ENCODE peak calls at places on chromosomes 11 and 22, in five cellular contexts. One of them, this sample, is unnamed.

GRCh38 chr11:104826772-104827171 is 71.5 kb downstream of the CASP12 start:
- DNase-seq in transverse colon: no peak
- DNase-seq in AG04450: no peak
- DNase-seq in effector memory CD4-positive, alpha-beta T cell: no peak
- DNase-seq in aorta: no peak
- DNase-seq in this sample: no peak

GRCh38 chr11:457071-457760 is 7.1 kb downstream of the PTDSS2 start:
- DNase-seq in effector memory CD4-positive, alpha-beta T cell: no peak
- DNase-seq in aorta: peak
- DNase-seq in AG04450: no peak
- DNase-seq in transverse colon: no peak
- DNase-seq in this sample: no peak

GRCh38 chr11:64372802-64373597 is 14.0 kb downstream of the RPS6KA4 start:
- DNase-seq in effector memory CD4-positive, alpha-beta T cell: no peak
- DNase-seq in aorta: peak
- DNase-seq in transverse colon: no peak
- DNase-seq in AG04450: no peak
- DNase-seq in this sample: no peak

GRCh38 chr11:82547163-82547560 is 186.5 kb downstream of the FAM181B start:
- DNase-seq in aorta: no peak
- DNase-seq in AG04450: no peak
- DNase-seq in transverse colon: no peak
- DNase-seq in effector memory CD4-positive, alpha-beta T cell: no peak
- DNase-seq in this sample: no peak

GRCh38 chr11:28512143-28512756 is 404.1 kb downstream of the METTL15 start:
- DNase-seq in transverse colon: no peak
- DNase-seq in aorta: peak
- DNase-seq in AG04450: no peak
- DNase-seq in effector memory CD4-positive, alpha-beta T cell: no peak
- DNase-seq in this sample: no peak

GRCh38 chr11:74288161-74288560 is 23.3 kb downstream of the P4HA3 start:
- DNase-seq in AG04450: peak
- DNase-seq in transverse colon: no peak
- DNase-seq in aorta: no peak
- DNase-seq in effector memory CD4-positive, alpha-beta T cell: no peak
- DNase-seq in this sample: peak

GRCh38 chr22:27220349-27220748 is 563.0 kb downstream of the MIAT start:
- DNase-seq in effector memory CD4-positive, alpha-beta T cell: no peak
- DNase-seq in AG04450: peak
- DNase-seq in aorta: no peak
- DNase-seq in transverse colon: no peak
- DNase-seq in this sample: peak

GRCh38 chr11:69836401-69836800 is 17.2 kb upstream of the FGF3 start:
- DNase-seq in transverse colon: no peak
- DNase-seq in aorta: no peak
- DNase-seq in effector memory CD4-positive, alpha-beta T cell: no peak
- DNase-seq in AG04450: no peak
- DNase-seq in this sample: no peak

GRCh38 chr22:49203863-49204598 is 623.6 kb downstream of the BRD1 start:
- DNase-seq in aorta: peak
- DNase-seq in AG04450: no peak
- DNase-seq in effector memory CD4-positive, alpha-beta T cell: no peak
- DNase-seq in transverse colon: no peak
- DNase-seq in this sample: no peak

GRCh38 chr22:27754888-27755480 is 46.6 kb downstream of the MN1 start:
- DNase-seq in aorta: peak
- DNase-seq in transverse colon: no peak
- DNase-seq in AG04450: no peak
- DNase-seq in effector memory CD4-positive, alpha-beta T cell: no peak
- DNase-seq in this sample: no peak

GRCh38 chr22:28410050-28410816 is 269.4 kb downstream of the TTC28 start:
- DNase-seq in effector memory CD4-positive, alpha-beta T cell: no peak
- DNase-seq in AG04450: no peak
- DNase-seq in transverse colon: no peak
- DNase-seq in aorta: no peak
- DNase-seq in this sample: no peak

GRCh38 chr11:66877585-66877984 is 20.7 kb downstream of the LRFN4 start:
- DNase-seq in effector memory CD4-positive, alpha-beta T cell: no peak
- DNase-seq in aorta: no peak
- DNase-seq in AG04450: no peak
- DNase-seq in transverse colon: no peak
- DNase-seq in this sample: no peak

GRCh38 chr11:18745251-18745650 is 19.3 kb upstream of the IGSF22 start:
- DNase-seq in aorta: no peak
- DNase-seq in effector memory CD4-positive, alpha-beta T cell: no peak
- DNase-seq in AG04450: no peak
- DNase-seq in transverse colon: no peak
- DNase-seq in this sample: no peak

GRCh38 chr11:8339592-8340022 is 75.9 kb upstream of the LMO1 start:
- DNase-seq in transverse colon: no peak
- DNase-seq in aorta: no peak
- DNase-seq in effector memory CD4-positive, alpha-beta T cell: no peak
- DNase-seq in AG04450: no peak
- DNase-seq in this sample: no peak

GRCh38 chr22:23626286-23626975 is 5.7 kb downstream of the DRICH1 start:
- DNase-seq in transverse colon: no peak
- DNase-seq in AG04450: no peak
- DNase-seq in effector memory CD4-positive, alpha-beta T cell: no peak
- DNase-seq in aorta: no peak
- DNase-seq in this sample: no peak

GRCh38 chr11:87368876-87369480 is 331.2 kb downstream of the TMEM135 start:
- DNase-seq in AG04450: no peak
- DNase-seq in transverse colon: no peak
- DNase-seq in effector memory CD4-positive, alpha-beta T cell: no peak
- DNase-seq in aorta: no peak
- DNase-seq in this sample: no peak

GRCh38 chr11:114880458-114880857 is 202.1 kb downstream of the NXPE2 start:
- DNase-seq in effector memory CD4-positive, alpha-beta T cell: no peak
- DNase-seq in AG04450: no peak
- DNase-seq in transverse colon: no peak
- DNase-seq in aorta: no peak
- DNase-seq in this sample: no peak

GRCh38 chr22:21642584-21643448 is 714 bp downstream of the SDF2L1 start:
- DNase-seq in transverse colon: peak
- DNase-seq in AG04450: no peak
- DNase-seq in aorta: no peak
- DNase-seq in effector memory CD4-positive, alpha-beta T cell: peak
- DNase-seq in this sample: peak

GRCh38 chr22:21639359-21639758 is 2.7 kb upstream of the SDF2L1 start:
- DNase-seq in aorta: no peak
- DNase-seq in effector memory CD4-positive, alpha-beta T cell: no peak
- DNase-seq in transverse colon: no peak
- DNase-seq in AG04450: no peak
- DNase-seq in this sample: no peak

GRCh38 chr22:21641795-21642583 is at the start of gene SDF2L1:
- DNase-seq in effector memory CD4-positive, alpha-beta T cell: peak
- DNase-seq in transverse colon: peak
- DNase-seq in aorta: peak
- DNase-seq in AG04450: peak
- DNase-seq in this sample: peak

GRCh38 chr22:21640810-21641209 is 1.3 kb upstream of the SDF2L1 start:
- DNase-seq in aorta: no peak
- DNase-seq in effector memory CD4-positive, alpha-beta T cell: no peak
- DNase-seq in AG04450: no peak
- DNase-seq in transverse colon: no peak
- DNase-seq in this sample: no peak

DNA sequence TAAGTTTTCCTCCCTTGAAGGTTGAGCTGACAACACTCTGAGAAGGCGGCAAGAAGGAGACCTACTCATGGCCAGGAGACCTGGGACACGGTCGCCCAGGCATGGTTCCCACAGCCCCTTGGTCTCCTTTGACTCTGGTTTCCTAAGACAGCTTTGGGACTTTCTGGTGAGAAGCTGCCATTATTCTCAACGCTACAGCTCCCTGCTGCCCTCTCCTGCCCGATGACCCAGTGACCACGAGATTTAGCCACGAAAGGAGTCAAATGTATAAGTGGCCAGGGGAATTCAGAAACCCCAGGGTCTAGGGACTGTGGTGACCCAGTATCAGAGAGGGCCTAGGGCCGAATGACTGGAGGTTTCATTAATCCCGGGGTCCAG is 696 bp upstream of the SDF2L1 start:
- DNase-seq in AG04450: no peak
- DNase-seq in transverse colon: peak
- DNase-seq in aorta: no peak
- DNase-seq in effector memory CD4-positive, alpha-beta T cell: no peak
- DNase-seq in this sample: peak
- H3K4me3 ChIP-seq in AG04450: peak
- H3K4me3 ChIP-seq in transverse colon: peak
- H3K4me3 ChIP-seq in aorta: peak
- H3K4me3 ChIP-seq in effector memory CD4-positive, alpha-beta T cell: peak
- H3K4me3 ChIP-seq in this sample: peak

GRCh38 chr11:7014118-7014517 is 6.0 kb downstream of the ZNF214 start:
- DNase-seq in transverse colon: no peak
- DNase-seq in aorta: no peak
- DNase-seq in AG04450: no peak
- DNase-seq in effector memory CD4-positive, alpha-beta T cell: no peak
- DNase-seq in this sample: no peak

GRCh38 chr11:7020183-7020917 is at the start of the genes NLRP14 and ZNF214:
- DNase-seq in AG04450: peak
- DNase-seq in aorta: peak
- DNase-seq in transverse colon: peak
- DNase-seq in effector memory CD4-positive, alpha-beta T cell: no peak
- DNase-seq in this sample: peak

GRCh38 chr11:7021318-7021717 is 1.0 kb downstream of the NLRP14 start:
- DNase-seq in effector memory CD4-positive, alpha-beta T cell: no peak
- DNase-seq in aorta: no peak
- DNase-seq in transverse colon: no peak
- DNase-seq in AG04450: no peak
- DNase-seq in this sample: no peak

GRCh38 chr11:7016011-7016410 is 4.1 kb downstream of the ZNF214 start:
- DNase-seq in aorta: no peak
- DNase-seq in transverse colon: no peak
- DNase-seq in AG04450: no peak
- DNase-seq in effector memory CD4-positive, alpha-beta T cell: no peak
- DNase-seq in this sample: no peak

GRCh38 chr11:7019500-7020182 is 505 bp downstream of the ZNF214 start:
- DNase-seq in transverse colon: peak
- DNase-seq in aorta: peak
- DNase-seq in AG04450: no peak
- DNase-seq in effector memory CD4-positive, alpha-beta T cell: no peak
- DNase-seq in this sample: peak
- H3K4me3 ChIP-seq in transverse colon: peak
- H3K4me3 ChIP-seq in aorta: peak
- H3K4me3 ChIP-seq in AG04450: peak
- H3K4me3 ChIP-seq in effector memory CD4-positive, alpha-beta T cell: no peak
- H3K4me3 ChIP-seq in this sample: peak

DNA sequence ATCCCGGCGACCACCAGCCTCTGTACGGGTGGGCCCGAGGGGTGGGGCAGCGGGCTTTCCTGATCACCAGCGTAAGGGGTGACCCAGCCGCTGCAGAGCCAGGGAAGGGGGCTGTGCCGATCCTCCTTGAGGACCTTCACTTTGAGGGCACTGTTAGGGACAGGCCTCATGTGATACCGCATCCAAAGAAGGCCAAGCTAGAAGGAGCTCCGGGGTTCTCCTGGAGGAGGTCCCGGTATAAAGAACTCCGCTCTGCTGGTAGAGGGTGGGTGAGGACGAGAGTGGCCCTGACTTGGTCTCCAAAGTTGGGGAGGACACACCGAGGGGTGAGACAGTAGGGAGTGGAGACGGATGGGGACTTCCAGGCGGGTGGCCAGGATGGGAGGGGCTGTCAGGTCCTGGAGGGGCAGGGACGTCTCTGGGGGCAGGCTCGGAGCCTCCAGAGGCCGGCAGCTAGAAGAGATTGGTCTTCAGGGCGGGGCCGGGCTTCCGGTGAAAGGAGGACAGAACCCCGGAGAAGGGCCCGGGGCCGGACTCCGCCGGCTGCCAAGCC is 4.6 kb downstream of the PHOX2A start:
- DNase-seq in AG04450: no peak
- DNase-seq in transverse colon: peak
- DNase-seq in effector memory CD4-positive, alpha-beta T cell: no peak
- DNase-seq in aorta: no peak
- DNase-seq in this sample: peak
- H3K4me3 ChIP-seq in AG04450: peak
- H3K4me3 ChIP-seq in transverse colon: peak
- H3K4me3 ChIP-seq in effector memory CD4-positive, alpha-beta T cell: no peak
- H3K4me3 ChIP-seq in aorta: peak
- H3K4me3 ChIP-seq in this sample: no peak

DNA sequence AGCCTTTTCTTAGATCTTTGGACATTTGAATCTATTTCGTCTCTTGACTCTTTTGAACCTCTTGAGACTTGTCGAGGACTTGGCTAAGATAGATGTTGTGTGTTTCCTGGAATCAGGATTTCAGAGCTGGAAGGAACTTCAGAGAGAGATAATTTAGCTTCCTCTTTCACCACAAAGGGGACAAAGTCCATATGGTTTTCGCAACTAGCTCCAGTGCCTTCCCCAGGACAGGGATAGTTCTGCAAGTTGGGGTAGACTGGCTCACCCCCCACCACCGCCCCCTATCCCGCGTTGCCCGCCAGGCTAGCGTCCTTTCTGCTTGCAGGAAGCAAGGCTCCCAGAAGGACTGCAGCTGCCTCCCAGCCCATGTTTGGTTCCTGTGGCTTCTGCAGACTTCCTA is 75.7 kb upstream of the MYO18B start:
- DNase-seq in effector memory CD4-positive, alpha-beta T cell: no peak
- DNase-seq in transverse colon: peak
- DNase-seq in aorta: no peak
- DNase-seq in AG04450: no peak
- DNase-seq in this sample: peak
- H3K4me3 ChIP-seq in effector memory CD4-positive, alpha-beta T cell: no peak
- H3K4me3 ChIP-seq in transverse colon: no peak
- H3K4me3 ChIP-seq in aorta: no peak
- H3K4me3 ChIP-seq in AG04450: no peak
- H3K4me3 ChIP-seq in this sample: no peak

This sample was measured in hepatocyte.